ENCODE peak calls at places on chromosomes 12 and 14, in seven cellular contexts. Y is HCT116; H is esophagus squamous epithelium; Q is CD8-positive, alpha-beta T cell; X is mesendoderm; C is stomach; S is upper lobe of right lung. I is an unnamed sample. For H3K27me3, the result is how much of the 10 kb centered on the place peaks cover.

GRCh38 chr12:72241552-72241951 is 30.6 kb upstream of the TRHDE start:
- DNase-seq in C (no peak), X (no peak), Q (no peak), S (no peak), H (no peak), Y (no peak), I (no peak)

GRCh38 chr12:110301065-110301806 is 20.2 kb downstream of the ATP2A2 start:
- DNase-seq in S (no peak), Y (no peak), X (no peak), H (no peak), Q (no peak), C (no peak), I (no peak)

GRCh38 chr12:49912846-49913245 is 9.1 kb upstream of the FAIM2 start:
- DNase-seq in C (no peak), Y (no peak), H (no peak), Q (no peak), S (peak), X (no peak), I (no peak)

GRCh38 chr14:99137913-99138571 is 134.0 kb downstream of the BCL11B start:
- DNase-seq in C (peak), Y (peak), H (no peak), S (peak), Q (no peak), X (peak), I (no peak)

GRCh38 chr12:13173012-13173441 is 23.5 kb upstream of the EMP1 start:
- DNase-seq in Q (no peak), X (no peak), H (no peak), S (no peak), Y (no peak), C (no peak), I (no peak)

GRCh38 chr12:89663577-89664357 is 44.9 kb downstream of the ATP2B1 start:
- DNase-seq in S (no peak), C (no peak), X (no peak), Q (no peak), Y (no peak), H (no peak), I (no peak)

GRCh38 chr14:64705406-64706118 is 1.3 kb downstream of the PLEKHG3 start:
- DNase-seq in Q (no peak), H (no peak), S (no peak), Y (no peak), X (peak), C (no peak), I (no peak)

GRCh38 chr14:91273273-91273884 is 28.9 kb upstream of the GPR68 start:
- DNase-seq in Q (no peak), S (no peak), H (no peak), X (no peak), Y (no peak), C (no peak), I (no peak)

GRCh38 chr14:91985521-91986255 is 38.2 kb upstream of the FBLN5 start:
- DNase-seq in Y (no peak), H (no peak), Q (no peak), C (no peak), X (no peak), S (no peak), I (no peak)

GRCh38 chr12:93275589-93275988 is 102.1 kb upstream of the NUDT4 start:
- DNase-seq in S (no peak), C (no peak), X (no peak), Y (no peak), H (no peak), Q (no peak), I (no peak)

GRCh38 chr12:102423447-102423846 is 56.9 kb downstream of the IGF1 start:
- DNase-seq in Y (no peak), S (no peak), Q (no peak), H (no peak), C (no peak), X (no peak), I (no peak)

GRCh38 chr12:31591308-31591901 is 469 bp upstream of the DENND5B start:
- DNase-seq in Q (no peak), X (peak), Y (no peak), S (no peak), H (no peak), C (no peak), I (peak)

DNA sequence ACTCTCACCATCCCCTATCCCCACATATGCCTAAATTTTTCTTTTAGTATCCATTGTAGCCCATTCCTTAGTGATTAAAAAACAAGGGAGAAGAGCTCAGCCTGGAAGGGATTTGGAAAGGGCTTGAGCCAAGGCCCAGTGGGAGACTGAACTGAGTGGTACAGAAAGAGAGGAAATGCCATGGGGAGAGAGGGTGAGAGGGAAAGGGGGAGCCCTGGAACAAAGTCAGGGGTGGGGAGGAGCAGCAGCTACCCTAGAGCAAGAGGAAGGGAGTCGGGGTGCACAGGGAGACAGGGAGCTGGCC is 2.6 kb upstream of the ATN1 start:
- DNase-seq in Q (no peak), H (no peak), C (no peak), S (no peak), Y (no peak), X (peak), I (no peak)
- H3K4me3 ChIP-seq in Q (no peak), H (peak), C (peak), S (peak), Y (peak), X (no peak), I (no peak)

GRCh38 chr14:30645600-30645999 is 23.5 kb downstream of the SCFD1 start:
- DNase-seq in Q (no peak), C (no peak), Y (no peak), X (no peak), S (no peak), H (no peak), I (no peak)
- H3K27ac ChIP-seq in Q (no peak), C (no peak), Y (no peak), X (no peak), S (no peak), H (no peak), I (no peak)

GRCh38 chr12:34343766-34344165 is 321.5 kb downstream of the ALG10 start:
- DNase-seq in S (no peak), H (no peak), Y (no peak), C (no peak), Q (no peak), X (no peak), I (no peak)

GRCh38 chr12:34347367-34347766 is 325.1 kb downstream of the ALG10 start:
- DNase-seq in Y (no peak), H (no peak), C (no peak), X (no peak), S (no peak), Q (no peak), I (peak)

GRCh38 chr12:34344851-34345522 is 322.7 kb downstream of the ALG10 start:
- DNase-seq in H (no peak), X (no peak), C (no peak), Y (no peak), Q (no peak), S (no peak), I (no peak)

GRCh38 chr12:34346372-34347034 is 324.2 kb downstream of the ALG10 start:
- DNase-seq in C (no peak), Q (no peak), S (no peak), X (no peak), Y (no peak), H (no peak), I (no peak)

GRCh38 chr12:34345801-34346200 is 323.5 kb downstream of the ALG10 start:
- DNase-seq in X (no peak), H (no peak), C (no peak), S (no peak), Y (no peak), Q (no peak), I (no peak)
- H3K27me3 ChIP-seq in X (under half), H (under half), C (under half), S (under half), Y (under half), Q (under half), I (half or more)

DNA sequence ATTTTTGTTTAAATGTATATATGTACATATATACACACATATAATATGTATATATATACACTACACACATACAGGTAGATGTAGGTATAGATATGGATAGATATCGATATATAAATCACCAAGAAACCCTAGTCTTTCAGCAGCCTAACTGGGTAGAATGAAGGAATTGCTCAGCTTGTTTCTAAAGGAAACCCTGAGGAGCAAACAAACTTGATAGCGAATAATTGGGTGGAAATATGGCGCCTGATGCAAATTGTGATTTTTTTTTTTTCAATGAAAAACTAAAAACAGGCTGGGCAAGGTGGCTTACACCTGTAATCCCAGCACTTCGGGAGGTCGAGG is 254 bp upstream of the CCDC177 start:
- DNase-seq in X (no peak), Q (no peak), H (no peak), S (no peak), C (no peak), Y (no peak), I (no peak)
- H3K4me3 ChIP-seq in X (no peak), Q (no peak), H (peak), S (peak), C (no peak), Y (peak), I (peak)